ENCODE peak calls at places on chromosomes 5 and 9, in four cellular contexts. U, P, W and M are unnamed samples.

GRCh38 chr5:15897609-15898008 is 282.0 kb downstream of the MARCHF11 start:
- DNase-seq in U (no peak), P (no peak), W (no peak), M (no peak)

GRCh38 chr9:89919171-89919681 is 314.4 kb downstream of the GADD45G start:
- DNase-seq in P (no peak), W (peak; percentile 68), U (no peak), M (peak; percentile 65)

GRCh38 chr9:126119731-126120130 is 206.9 kb upstream of the MVB12B start:
- DNase-seq in P (no peak), W (no peak), U (no peak), M (no peak)

GRCh38 chr9:97373311-97373710 is 38.6 kb upstream of the TDRD7 start:
- DNase-seq in P (no peak), U (no peak), W (no peak), M (no peak)

GRCh38 chr5:128358826-128359225 is 179.2 kb downstream of the FBN2 start:
- DNase-seq in P (no peak), W (no peak), U (no peak), M (no peak)

GRCh38 chr5:144433140-144433822 is 262.6 kb downstream of the KCTD16 start:
- DNase-seq in U (no peak), W (no peak), P (no peak), M (no peak)

GRCh38 chr9:94639045-94639995 is at the start of gene FBP1:
- DNase-seq in P (peak; percentile 10), U (no peak), W (peak; percentile 65), M (peak; percentile 90)

GRCh38 chr9:36855443-36856315 is 178.4 kb downstream of the PAX5 start:
- DNase-seq in U (no peak), W (peak; percentile 67), P (no peak), M (peak; percentile 62)

GRCh38 chr9:70510157-70510770 is 95.8 kb upstream of the KLF9 start:
- DNase-seq in U (no peak), W (peak; percentile 71), P (no peak), M (peak; percentile 18)

GRCh38 chr5:163563112-163563511 is 57.7 kb downstream of the MAT2B start:
- DNase-seq in P (no peak), U (no peak), W (no peak), M (no peak)

GRCh38 chr9:86321373-86321772 is 32.8 kb downstream of the TUT7 start:
- DNase-seq in P (no peak), U (no peak), W (no peak), M (no peak)

GRCh38 chr9:133375116-133375723 is 640 bp downstream of the SURF4 start:
- DNase-seq in U (no peak), W (peak; percentile 32), P (no peak), M (peak; percentile 64)

GRCh38 chr9:104386425-104387069 is 117.5 kb upstream of the OR13F1 start:
- DNase-seq in U (no peak), P (no peak), W (no peak), M (peak; percentile 45)

GRCh38 chr9:93098236-93098946 is 2.4 kb downstream of the CARD19 start:
- DNase-seq in U (no peak), W (peak; percentile 87), P (peak; percentile 47), M (peak; percentile 98)

GRCh38 chr5:35803221-35803651 is 53.5 kb upstream of the IL7R start:
- DNase-seq in P (no peak), W (no peak), U (no peak), M (no peak)

GRCh38 chr9:14277202-14277601 is 36.7 kb downstream of the NFIB start:
- DNase-seq in P (no peak), U (no peak), W (no peak), M (no peak)

GRCh38 chr5:40514986-40515385 is 164.7 kb upstream of the PTGER4 start:
- DNase-seq in W (no peak), U (no peak), P (no peak), M (no peak)

GRCh38 chr5:142874537-142874936 is 104.4 kb downstream of the ARHGAP26 start:
- DNase-seq in U (no peak), P (no peak), W (no peak), M (no peak)

GRCh38 chr9:115891929-115892328 is 261.7 kb upstream of the PAPPA start:
- DNase-seq in U (no peak), W (no peak), P (no peak), M (no peak)

GRCh38 chr9:93505518-93506123 is 52.2 kb upstream of the FAM120AOS start:
- DNase-seq in P (no peak), U (no peak), W (no peak), M (peak; percentile 55)